ENCODE peak calls at places on chromosomes 13 and 19, in four cellular contexts. One of them, this sample, is unnamed.

GRCh38 chr13:108960006-108960405 is 330.6 kb downstream of the MYO16 start:
- DNase-seq in A549: no peak
- DNase-seq in heart right ventricle: no peak
- DNase-seq in cardiac muscle cell: no peak
- DNase-seq in this sample: no peak

GRCh38 chr13:43608400-43609137 is 178.2 kb downstream of the ENOX1 start:
- DNase-seq in A549: no peak
- DNase-seq in heart right ventricle: no peak
- DNase-seq in cardiac muscle cell: no peak
- DNase-seq in this sample: no peak

GRCh38 chr19:10214784-10215183 is 16.3 kb downstream of the S1PR2 start:
- DNase-seq in A549: no peak
- DNase-seq in heart right ventricle: no peak
- DNase-seq in cardiac muscle cell: no peak
- DNase-seq in this sample: no peak

GRCh38 chr13:111909971-111910671 is 156.8 kb upstream of the SOX1 start:
- DNase-seq in A549: no peak
- DNase-seq in heart right ventricle: no peak
- DNase-seq in cardiac muscle cell: no peak
- DNase-seq in this sample: no peak

GRCh38 chr19:14536926-14537692 is 7.7 kb downstream of the TECR start:
- DNase-seq in A549: peak; percentile 90
- DNase-seq in heart right ventricle: peak; percentile 73
- DNase-seq in cardiac muscle cell: peak; percentile 94
- DNase-seq in this sample: no peak

GRCh38 chr13:76225815-76226489 is 589.8 kb downstream of the LMO7 start:
- DNase-seq in A549: no peak
- DNase-seq in heart right ventricle: peak; percentile 18
- DNase-seq in cardiac muscle cell: peak; percentile 35
- DNase-seq in this sample: no peak

GRCh38 chr19:7257148-7258041 is 36.8 kb downstream of the INSR start:
- DNase-seq in A549: peak; percentile 5
- DNase-seq in heart right ventricle: no peak
- DNase-seq in cardiac muscle cell: peak; percentile 72
- DNase-seq in this sample: peak; percentile 22

GRCh38 chr19:11421607-11422098 is 2.5 kb upstream of the RGL3 start:
- DNase-seq in A549: peak; percentile 6
- DNase-seq in heart right ventricle: peak; percentile 72
- DNase-seq in cardiac muscle cell: peak; percentile 54
- DNase-seq in this sample: no peak

GRCh38 chr19:17108453-17108784 is 32.8 kb downstream of the MYO9B start:
- DNase-seq in A549: no peak
- DNase-seq in heart right ventricle: no peak
- DNase-seq in cardiac muscle cell: no peak
- DNase-seq in this sample: no peak

GRCh38 chr19:53057904-53058579 is 13.5 kb downstream of the ERVV-2 start:
- DNase-seq in A549: no peak
- DNase-seq in heart right ventricle: peak; percentile 35
- DNase-seq in cardiac muscle cell: peak; percentile 15
- DNase-seq in this sample: peak; percentile 19

GRCh38 chr19:32457540-32457939 is 52.0 kb downstream of the DPY19L3 start:
- DNase-seq in A549: no peak
- DNase-seq in heart right ventricle: no peak
- DNase-seq in cardiac muscle cell: no peak
- DNase-seq in this sample: no peak

GRCh38 chr19:48872182-48872883 is at the start of gene PPP1R15A:
- DNase-seq in A549: peak; percentile 100
- DNase-seq in heart right ventricle: peak; percentile 98
- DNase-seq in cardiac muscle cell: peak; percentile 98
- DNase-seq in this sample: peak; percentile 79

GRCh38 chr13:30862707-30863106 is 43.4 kb upstream of the MEDAG start:
- DNase-seq in A549: no peak
- DNase-seq in heart right ventricle: peak; percentile 56
- DNase-seq in cardiac muscle cell: peak; percentile 49
- DNase-seq in this sample: no peak

GRCh38 chr13:49791753-49792549 is 531 bp downstream of the KPNA3 start:
- DNase-seq in A549: peak; percentile 29
- DNase-seq in heart right ventricle: peak; percentile 56
- DNase-seq in cardiac muscle cell: peak; percentile 53
- DNase-seq in this sample: peak; percentile 44

GRCh38 chr13:93325303-93326297 is 99.0 kb downstream of the GPC6 start:
- DNase-seq in A549: no peak
- DNase-seq in heart right ventricle: no peak
- DNase-seq in cardiac muscle cell: no peak
- DNase-seq in this sample: no peak

GRCh38 chr19:34373601-34374288 is 8.7 kb downstream of the GPI start:
- DNase-seq in A549: no peak
- DNase-seq in heart right ventricle: no peak
- DNase-seq in cardiac muscle cell: no peak
- DNase-seq in this sample: no peak

GRCh38 chr19:34370117-34370516 is 5.1 kb downstream of the GPI start:
- DNase-seq in A549: no peak
- DNase-seq in heart right ventricle: no peak
- DNase-seq in cardiac muscle cell: no peak
- DNase-seq in this sample: no peak

GRCh38 chr19:34380639-34381241 is 15.7 kb downstream of the GPI start:
- DNase-seq in A549: no peak
- DNase-seq in heart right ventricle: no peak
- DNase-seq in cardiac muscle cell: no peak
- DNase-seq in this sample: no peak

GRCh38 chr19:34370983-34371382 is 6.0 kb downstream of the GPI start:
- DNase-seq in A549: no peak
- DNase-seq in heart right ventricle: no peak
- DNase-seq in cardiac muscle cell: no peak
- DNase-seq in this sample: no peak

DNA sequence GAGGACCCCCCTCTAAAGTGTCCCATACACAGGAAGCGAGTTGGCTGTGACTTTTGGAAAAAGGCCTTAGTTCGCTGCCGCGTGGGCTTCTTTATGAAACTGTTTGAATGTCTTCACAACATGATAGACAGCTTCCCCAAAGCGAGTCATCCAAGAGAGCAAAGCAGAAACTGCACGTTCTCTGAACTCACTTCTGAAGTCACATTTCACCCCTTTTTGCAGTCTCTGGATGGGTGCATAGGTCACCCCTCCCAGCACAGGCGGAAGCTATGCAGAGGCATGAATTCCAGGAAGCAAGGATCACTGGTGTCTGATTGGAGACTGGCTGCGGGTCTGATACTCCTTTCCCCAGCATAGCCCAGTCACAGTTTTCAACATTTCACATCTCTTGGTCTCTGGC is 10.6 kb downstream of the GPI start:
- DNase-seq in A549: no peak
- DNase-seq in heart right ventricle: no peak
- DNase-seq in cardiac muscle cell: peak; percentile 48
- DNase-seq in this sample: no peak
- H3K27ac ChIP-seq in A549: no peak overlapping the region
- H3K27ac ChIP-seq in heart right ventricle: no peak overlapping the region
- H3K27ac ChIP-seq in cardiac muscle cell: no peak overlapping the region
- H3K27ac ChIP-seq in this sample: no peak overlapping the region

DNA sequence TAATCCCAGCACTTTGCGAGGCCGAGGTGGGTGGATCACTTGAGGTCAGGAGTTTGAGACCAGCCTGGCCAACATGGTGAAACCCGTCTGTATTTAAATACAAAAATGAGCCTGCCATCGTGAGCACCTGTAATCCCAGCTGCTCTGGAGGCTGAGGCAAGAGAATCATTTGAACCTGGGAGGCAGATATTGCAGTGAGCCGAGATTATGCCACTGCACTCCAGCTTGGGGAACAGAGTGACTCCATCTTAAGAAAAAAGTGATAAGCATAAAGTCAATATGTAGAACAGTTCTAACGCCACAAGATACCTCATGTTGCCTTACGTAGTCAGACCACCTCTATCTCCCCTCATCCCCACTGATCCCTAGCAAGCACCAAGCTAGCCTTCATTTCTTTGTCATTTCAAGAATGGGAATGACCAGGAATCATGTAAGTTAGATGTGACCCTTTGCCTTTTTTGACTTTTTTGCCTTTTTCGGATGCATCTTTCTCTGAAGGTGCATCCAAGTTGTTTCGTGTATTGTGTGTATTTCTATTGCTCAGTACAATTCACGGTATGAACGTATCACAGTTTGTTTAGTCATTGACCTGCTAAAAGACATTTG is 6.4 kb downstream of the RPL21 start:
- DNase-seq in A549: no peak
- DNase-seq in heart right ventricle: no peak
- DNase-seq in cardiac muscle cell: no peak
- DNase-seq in this sample: no peak
- H3K27ac ChIP-seq in A549: no peak overlapping the region
- H3K27ac ChIP-seq in heart right ventricle: no peak overlapping the region
- H3K27ac ChIP-seq in cardiac muscle cell: peak overlapping the region; percentile 38
- H3K27ac ChIP-seq in this sample: no peak overlapping the region

DNA sequence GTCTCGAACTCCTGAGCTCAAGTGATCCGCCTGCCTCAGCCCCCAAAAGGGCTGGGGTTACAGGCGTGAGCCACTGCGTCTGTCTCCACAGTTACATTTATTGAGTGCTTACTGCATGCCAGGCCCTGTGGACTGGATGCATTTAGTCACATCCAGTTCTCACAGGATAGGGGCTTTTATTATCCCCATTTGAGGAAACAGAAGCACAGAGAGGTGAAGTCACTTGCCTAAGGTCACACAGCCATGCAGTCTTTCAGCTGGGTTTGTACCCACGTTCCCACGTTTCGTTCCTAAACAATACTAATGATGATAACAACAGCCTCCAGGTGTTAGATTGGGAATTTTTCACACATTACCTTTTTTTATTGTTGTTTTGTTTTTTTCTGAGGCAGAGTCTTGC is 9.1 kb upstream of the EBI3 start:
- DNase-seq in A549: no peak
- DNase-seq in heart right ventricle: no peak
- DNase-seq in cardiac muscle cell: no peak
- DNase-seq in this sample: no peak
- H3K27ac ChIP-seq in A549: no peak overlapping the region
- H3K27ac ChIP-seq in heart right ventricle: no peak overlapping the region
- H3K27ac ChIP-seq in cardiac muscle cell: no peak overlapping the region
- H3K27ac ChIP-seq in this sample: no peak overlapping the region

DNA sequence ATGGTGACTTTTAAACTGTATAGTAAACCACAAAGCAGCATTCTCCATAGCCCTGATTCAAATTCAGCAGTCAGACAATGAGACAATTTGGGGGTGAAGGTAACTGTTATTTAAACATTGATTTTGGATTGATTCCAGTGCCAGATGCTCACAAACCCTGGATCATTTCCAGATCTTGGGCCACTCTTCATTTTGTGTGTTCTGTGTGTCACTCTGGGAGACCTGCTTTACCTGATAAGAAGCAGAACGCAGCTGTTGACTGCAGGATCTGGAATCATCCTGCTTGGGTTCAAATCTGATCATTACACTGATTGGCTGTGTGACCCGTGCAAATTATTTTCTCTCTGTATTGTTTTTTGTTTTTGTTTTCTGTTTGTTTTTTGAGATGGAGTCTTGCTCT is 4.0 kb upstream of the PCDH8 start:
- DNase-seq in A549: no peak
- DNase-seq in heart right ventricle: no peak
- DNase-seq in cardiac muscle cell: no peak
- DNase-seq in this sample: no peak
- H3K27ac ChIP-seq in A549: no peak overlapping the region
- H3K27ac ChIP-seq in heart right ventricle: no peak overlapping the region
- H3K27ac ChIP-seq in cardiac muscle cell: no peak overlapping the region
- H3K27ac ChIP-seq in this sample: no peak overlapping the region

DNA sequence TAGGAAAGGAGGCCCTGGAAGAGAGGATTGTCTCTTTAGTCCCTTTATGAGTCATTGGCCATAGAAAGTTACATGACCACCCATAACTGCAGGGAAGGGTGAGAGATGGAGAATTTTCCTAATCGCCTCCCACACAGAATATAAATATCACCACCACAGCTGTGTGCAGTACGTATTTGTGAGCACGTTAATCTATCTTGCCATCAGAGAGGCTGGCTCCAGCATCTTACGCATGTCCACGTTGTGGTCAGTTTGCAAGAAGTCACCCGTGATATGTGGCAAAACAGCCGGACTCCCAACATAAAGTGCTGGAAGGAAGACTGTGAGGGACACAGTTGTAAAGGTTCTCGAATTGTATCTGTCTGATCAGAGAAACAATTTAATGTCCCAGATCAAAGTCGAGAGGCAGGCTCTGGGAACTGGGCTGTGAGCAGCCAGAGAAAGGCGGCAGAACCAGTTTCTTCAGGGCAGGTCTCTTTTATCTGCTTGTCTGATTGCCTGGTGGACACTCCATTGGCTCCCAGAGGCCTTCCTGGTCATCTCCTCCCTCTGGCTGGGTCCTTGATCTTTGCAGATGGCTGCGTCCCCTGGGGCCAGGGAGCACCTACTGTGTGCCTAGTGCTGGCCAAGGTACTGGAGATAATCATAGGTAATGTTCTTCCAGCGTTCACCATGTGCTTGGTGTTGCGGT is 74.9 kb downstream of the SIPA1L3 start:
- DNase-seq in A549: no peak
- DNase-seq in heart right ventricle: no peak
- DNase-seq in cardiac muscle cell: no peak
- DNase-seq in this sample: no peak
- H3K27ac ChIP-seq in A549: no peak overlapping the region
- H3K27ac ChIP-seq in heart right ventricle: no peak overlapping the region
- H3K27ac ChIP-seq in cardiac muscle cell: no peak overlapping the region
- H3K27ac ChIP-seq in this sample: no peak overlapping the region